ENCODE peak calls at places on chromosome 6, in six cellular contexts. O, F, A, T, L and V are unnamed samples. For H4K20me1, H3K4me1 and H3K27me3, the result is how much of the 10 kb centered on the place peaks cover.

GRCh38 chr6:159116343-159116742 is 52.9 kb upstream of the FNDC1 start:
- DNase-seq in O (no peak), F (no peak), A (no peak), T (no peak), L (no peak), V (no peak)

GRCh38 chr6:131900231-131900630 is 50.9 kb downstream of the CCN2 start:
- DNase-seq in O (no peak), F (no peak), A (no peak), T (no peak), L (no peak), V (no peak)

GRCh38 chr6:12160350-12160749 is 129.8 kb upstream of the EDN1 start:
- DNase-seq in O (peak), F (no peak), A (peak), T (peak), L (peak), V (no peak)

GRCh38 chr6:139370047-139370706 is 4.3 kb downstream of the CITED2 start:
- DNase-seq in O (peak), F (peak), A (no peak), T (peak), L (peak), V (peak)

GRCh38 chr6:44042261-44043035 is 84.8 kb downstream of the MRPL14 start:
- DNase-seq in O (no peak), F (no peak), A (no peak), T (no peak), L (no peak), V (no peak)

GRCh38 chr6:170260686-170261085 is 30.2 kb downstream of the DLL1 start:
- DNase-seq in O (no peak), F (no peak), A (no peak), T (no peak), L (no peak), V (no peak)

GRCh38 chr6:127997472-127998164 is 96.8 kb upstream of the THEMIS start:
- DNase-seq in O (no peak), F (no peak), A (no peak), T (no peak), L (no peak), V (no peak)

GRCh38 chr6:84456803-84457202 is 229.4 kb upstream of the CEP162 start:
- DNase-seq in O (no peak), F (no peak), A (no peak), T (no peak), L (no peak), V (no peak)

GRCh38 chr6:14824835-14825223 is 421.0 kb upstream of the JARID2 start:
- DNase-seq in O (no peak), F (no peak), A (no peak), T (no peak), L (no peak), V (peak)

GRCh38 chr6:18187701-18188100 is 32.5 kb downstream of the KDM1B start:
- DNase-seq in O (no peak), F (no peak), A (no peak), T (no peak), L (no peak), V (no peak)

GRCh38 chr6:165159459-165159858 is 149.9 kb downstream of the C6orf118 start:
- DNase-seq in O (no peak), F (no peak), A (no peak), T (no peak), L (no peak), V (no peak)

GRCh38 chr6:80720824-80721223 is 614.4 kb downstream of the BCKDHB start:
- DNase-seq in O (no peak), F (no peak), A (no peak), T (no peak), L (no peak), V (no peak)

GRCh38 chr6:6007311-6008113 is 787 bp upstream of the NRN1 start:
- DNase-seq in O (no peak), F (no peak), A (peak), T (peak), L (no peak), V (peak)

GRCh38 chr6:116087437-116088027 is 13.1 kb upstream of the NT5DC1 start:
- DNase-seq in O (peak), F (peak), A (no peak), T (peak), L (peak), V (no peak)

GRCh38 chr6:12291785-12292604 is 1.8 kb downstream of the EDN1 start:
- DNase-seq in O (peak), F (peak), A (no peak), T (peak), L (peak), V (peak)

GRCh38 chr6:4434655-4435054 is 299.3 kb upstream of the ECI2 start:
- DNase-seq in O (no peak), F (no peak), A (no peak), T (no peak), L (no peak), V (no peak)

GRCh38 chr6:116005508-116005855 is 55.2 kb downstream of the FRK start:
- DNase-seq in O (no peak), F (peak), A (no peak), T (peak), L (no peak), V (no peak)

GRCh38 chr6:157143171-157143884 is 180.0 kb downstream of the TMEM242 start:
- DNase-seq in O (peak), F (no peak), A (peak), T (peak), L (peak), V (peak)

GRCh38 chr6:25341923-25342619 is 62.9 kb downstream of the CARMIL1 start:
- DNase-seq in O (no peak), F (no peak), A (no peak), T (no peak), L (no peak), V (no peak)

GRCh38 chr6:56279346-56280080 is 32.1 kb upstream of the COL21A1 start:
- DNase-seq in O (peak), F (peak), A (peak), T (no peak), L (no peak), V (no peak)

GRCh38 chr6:111844921-111845320 is 28.3 kb downstream of the FYN start:
- DNase-seq in O (peak), F (no peak), A (peak), T (no peak), L (no peak), V (peak)

GRCh38 chr6:31474871-31475286 is 23.1 kb upstream of the MICB start:
- DNase-seq in O (no peak), F (no peak), A (no peak), T (no peak), L (no peak), V (peak)

GRCh38 chr6:93454533-93454932 is 35.2 kb upstream of the EPHA7 start:
- DNase-seq in O (no peak), F (no peak), A (no peak), T (no peak), L (no peak), V (peak)

GRCh38 chr6:116511424-116512131 is at the start of gene CALHM5:
- DNase-seq in O (peak), F (peak), A (peak), T (peak), L (peak), V (peak)

GRCh38 chr6:115914098-115914497 is 146.6 kb downstream of the FRK start:
- DNase-seq in O (no peak), F (no peak), A (no peak), T (no peak), L (no peak), V (no peak)

GRCh38 chr6:74044417-74045096 is 348.6 kb downstream of the CD109 start:
- DNase-seq in O (peak), F (no peak), A (no peak), T (peak), L (peak), V (no peak)

GRCh38 chr6:93423542-93423941 is 4.2 kb upstream of the EPHA7 start:
- DNase-seq in O (peak), F (peak), A (peak), T (peak), L (no peak), V (peak)

GRCh38 chr6:26576929-26577719 is 19.6 kb upstream of the ABT1 start:
- DNase-seq in O (peak), F (peak), A (peak), T (peak), L (peak), V (peak)

GRCh38 chr6:36075656-36076055 is 48.0 kb downstream of the MAPK14 start:
- DNase-seq in O (no peak), F (peak), A (no peak), T (no peak), L (no peak), V (no peak)

GRCh38 chr6:70289299-70289698 is 13.6 kb downstream of the COL9A1 start:
- DNase-seq in O (no peak), F (no peak), A (no peak), T (no peak), L (no peak), V (peak)

GRCh38 chr6:83160167-83160566 is 32.9 kb downstream of the PGM3 start:
- DNase-seq in O (no peak), F (no peak), A (no peak), T (no peak), L (no peak), V (no peak)

GRCh38 chr6:127737009-127737486 is 160.1 kb downstream of the C6orf58 start:
- DNase-seq in O (peak), F (peak), A (peak), T (peak), L (peak), V (peak)

GRCh38 chr6:446418-447366 is 55.1 kb downstream of the IRF4 start:
- DNase-seq in O (no peak), F (no peak), A (no peak), T (peak), L (no peak), V (no peak)

GRCh38 chr6:72151742-72152141 is 265.4 kb downstream of the RIMS1 start:
- DNase-seq in O (no peak), F (no peak), A (no peak), T (no peak), L (no peak), V (no peak)

GRCh38 chr6:135046912-135047311 is 7.7 kb downstream of the HBS1L start:
- DNase-seq in O (no peak), F (no peak), A (no peak), T (no peak), L (no peak), V (no peak)
- H4K20me1 ChIP-seq in O (under half), F (under half), A (under half), T (under half), L (under half), V (under half)

GRCh38 chr6:85460951-85461805 is 11.3 kb downstream of the NT5E start:
- DNase-seq in O (peak), F (no peak), A (peak), T (peak), L (no peak), V (no peak)

GRCh38 chr6:85464260-85464644 is 14.4 kb downstream of the NT5E start:
- DNase-seq in O (peak), F (no peak), A (peak), T (peak), L (peak), V (no peak)

GRCh38 chr6:85461806-85462185 is 11.9 kb downstream of the NT5E start:
- DNase-seq in O (no peak), F (no peak), A (peak), T (no peak), L (no peak), V (no peak)

GRCh38 chr6:85463621-85464259 is 13.9 kb downstream of the NT5E start:
- DNase-seq in O (no peak), F (no peak), A (no peak), T (no peak), L (no peak), V (no peak)

DNA sequence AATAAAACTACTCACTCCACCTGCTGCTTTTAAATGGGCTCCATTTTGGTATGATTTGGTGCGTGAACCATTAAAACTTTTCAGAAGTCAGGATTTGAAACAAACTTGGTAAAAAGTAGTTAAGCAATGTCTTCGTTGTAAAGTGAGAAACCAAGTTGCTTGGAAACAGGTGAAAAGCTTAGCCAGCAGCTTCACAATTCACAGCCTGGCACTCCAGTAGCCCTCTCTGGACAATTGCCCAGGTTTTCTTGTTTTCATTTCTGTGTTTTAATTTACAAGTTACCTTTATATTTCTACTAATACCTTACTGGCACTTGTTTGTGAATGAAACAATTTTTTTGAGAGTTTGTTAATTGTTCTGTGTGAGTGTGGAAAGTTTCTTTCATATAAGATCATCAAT is 12.8 kb downstream of the NT5E start:
- DNase-seq in O (no peak), F (no peak), A (peak), T (no peak), L (no peak), V (no peak)
- H3K4me1 ChIP-seq in O (half or more), F (under half), A (half or more), T (half or more), L (under half), V (under half)

GRCh38 chr6:155267411-155267810 is 3.6 kb downstream of the CLDN20 start:
- DNase-seq in O (no peak), F (no peak), A (no peak), T (no peak), L (no peak), V (no peak)
- H3K27me3 ChIP-seq in O (under half), F (under half), A (under half), T (under half), L (under half), V (under half)

GRCh38 chr6:151400473-151400872 is 9.1 kb upstream of the ZBTB2 start:
- DNase-seq in O (peak), F (no peak), A (no peak), T (peak), L (peak), V (no peak)
- H4K20me1 ChIP-seq in O (under half), F (half or more), A (under half), T (under half), L (half or more), V (half or more)

DNA sequence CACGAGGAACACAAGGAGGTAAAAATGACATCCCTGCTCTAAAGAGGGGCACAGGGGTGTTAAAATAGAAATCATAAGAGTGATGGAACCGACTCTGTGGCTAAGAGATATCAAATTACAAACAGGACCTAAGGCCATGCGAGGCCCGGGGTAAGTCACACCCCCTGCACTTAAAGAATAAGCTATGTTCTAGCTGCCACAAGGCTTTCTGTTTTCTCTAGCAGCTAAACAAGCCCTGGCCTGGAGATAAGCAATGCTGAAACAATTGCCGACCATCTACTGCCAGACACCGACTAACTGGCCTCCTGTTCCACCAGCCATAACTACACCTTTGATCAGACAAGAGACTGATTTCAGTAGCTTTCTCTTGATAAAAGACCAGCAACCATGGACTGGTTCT is 32.4 kb downstream of the MDGA1 start:
- DNase-seq in O (no peak), F (no peak), A (no peak), T (no peak), L (no peak), V (no peak)
- H3K4me1 ChIP-seq in O (under half), F (under half), A (under half), T (under half), L (under half), V (under half)

GRCh38 chr6:85516168-85516567 is 66.3 kb downstream of the NT5E start:
- DNase-seq in O (peak), F (no peak), A (peak), T (peak), L (peak), V (no peak)
- H3K27me3 ChIP-seq in O (under half), F (under half), A (under half), T (under half), L (under half), V (under half)